ENCODE peak calls at places on chromosome 15, in nine cellular contexts. Q is foreskin fibroblast, J is AG10803, I is BE2C, W is transverse colon, F is kidney, C is sigmoid colon, Z is ovary, R is GM23338. O is an unnamed sample.

GRCh38 chr15:63539517-63539916 is 35.1 kb downstream of the USP3 start:
- DNase-seq in Q (no peak), J (no peak), I (peak), F (no peak), W (peak), R (no peak), C (no peak), Z (no peak), O (no peak)

GRCh38 chr15:91338763-91339162 is 238.7 kb downstream of the SV2B start:
- DNase-seq in J (peak), Z (no peak), C (no peak), Q (no peak), R (peak), F (no peak), W (no peak), I (no peak), O (no peak)

GRCh38 chr15:28952666-28953491 is 67.1 kb downstream of the APBA2 start:
- DNase-seq in C (peak), Z (no peak), R (no peak), Q (no peak), F (no peak), W (no peak), J (no peak), I (no peak), O (no peak)

GRCh38 chr15:73244333-73244732 is 124.4 kb downstream of the HCN4 start:
- DNase-seq in J (no peak), R (peak), Q (no peak), F (no peak), I (no peak), C (no peak), Z (no peak), W (no peak), O (no peak)

GRCh38 chr15:37931321-37931720 is 3.1 kb upstream of the TMCO5A start:
- DNase-seq in W (no peak), Q (no peak), F (no peak), C (no peak), R (no peak), I (no peak), Z (no peak), J (peak), O (no peak)

GRCh38 chr15:96720656-96721055 is 390.2 kb downstream of the NR2F2 start:
- DNase-seq in W (no peak), F (no peak), Z (no peak), C (no peak), Q (no peak), I (no peak), J (no peak), R (no peak), O (no peak)

GRCh38 chr15:32956006-32956405 is 238.2 kb downstream of the GREM1 start:
- DNase-seq in Q (peak), F (no peak), C (no peak), I (no peak), Z (no peak), J (peak), W (no peak), R (peak), O (peak)

GRCh38 chr15:70636540-70637165 is 126.7 kb downstream of the UACA start:
- DNase-seq in J (peak), R (peak), F (no peak), Q (peak), C (no peak), W (no peak), I (peak), Z (peak), O (no peak)

GRCh38 chr15:38061856-38062649 is 127.6 kb downstream of the TMCO5A start:
- DNase-seq in Q (peak), I (no peak), W (no peak), C (no peak), Z (no peak), F (no peak), J (no peak), R (no peak), O (no peak)

GRCh38 chr15:23686466-23687142 is 501 bp downstream of the NDN start:
- DNase-seq in I (no peak), W (no peak), R (peak), Q (peak), C (no peak), Z (no peak), J (peak), F (peak), O (no peak)

GRCh38 chr15:96503276-96503675 is 172.8 kb downstream of the NR2F2 start:
- DNase-seq in F (no peak), I (no peak), Z (no peak), R (no peak), C (no peak), Q (no peak), W (no peak), J (no peak), O (no peak)

GRCh38 chr15:87155771-87156170 is 1076.1 kb downstream of the AGBL1 start:
- DNase-seq in Q (no peak), F (no peak), I (no peak), W (no peak), J (peak), C (no peak), R (no peak), Z (no peak), O (no peak)

GRCh38 chr15:40379853-40380252 is 2.7 kb upstream of the KNSTRN start:
- DNase-seq in F (no peak), Z (no peak), R (no peak), J (peak), Q (peak), W (peak), I (no peak), C (peak), O (peak)

GRCh38 chr15:101126618-101127502 is 125.0 kb downstream of the CHSY1 start:
- DNase-seq in Z (no peak), W (no peak), F (peak), C (no peak), J (peak), R (no peak), Q (peak), I (peak), O (peak)

GRCh38 chr15:75684648-75685047 is 28.0 kb downstream of the CSPG4 start:
- DNase-seq in R (no peak), F (no peak), Q (no peak), W (no peak), Z (no peak), C (no peak), J (no peak), I (no peak), O (no peak)

GRCh38 chr15:52382647-52383046 is 87.0 kb upstream of the MYO5C start:
- DNase-seq in C (no peak), F (no peak), Q (no peak), R (no peak), Z (no peak), J (no peak), W (no peak), I (no peak), O (no peak)

GRCh38 chr15:52379395-52380111 is 83.9 kb upstream of the MYO5C start:
- DNase-seq in J (no peak), W (no peak), R (no peak), C (no peak), F (no peak), Z (no peak), Q (no peak), I (no peak), O (no peak)

GRCh38 chr15:52383100-52383588 is 87.5 kb upstream of the MYO5C start:
- DNase-seq in W (no peak), Q (no peak), Z (no peak), I (no peak), C (no peak), J (no peak), F (no peak), R (no peak), O (no peak)

DNA sequence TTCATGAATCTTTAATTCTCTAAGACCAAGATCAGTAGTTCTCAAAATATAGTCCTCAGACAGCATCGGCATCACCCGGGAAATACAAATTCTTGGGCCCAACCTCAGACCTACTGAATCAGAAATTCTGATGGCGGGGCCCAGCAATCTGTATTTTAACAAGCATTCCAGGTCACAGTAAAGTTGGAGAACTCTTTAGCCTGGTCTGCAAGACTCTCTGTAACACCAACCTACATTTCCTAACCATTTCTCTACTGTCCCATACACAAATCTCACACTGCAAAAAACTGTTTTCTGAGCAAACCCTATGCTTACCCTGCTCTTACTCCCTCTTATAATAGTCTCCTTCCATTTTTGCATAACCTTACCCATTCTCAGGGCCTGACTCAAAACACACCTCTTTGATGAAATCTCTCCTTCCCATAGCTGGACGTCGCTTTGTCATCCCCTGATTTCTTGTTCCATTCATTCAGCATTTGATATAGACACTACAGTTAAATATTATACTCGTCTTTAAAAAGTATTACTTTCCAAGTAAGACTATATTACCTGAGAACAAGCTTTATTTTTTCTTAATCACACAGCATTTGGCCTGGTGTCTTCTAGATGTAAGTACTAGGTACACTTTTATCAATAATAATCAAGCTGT is 83.3 kb upstream of the MYO5C start:
- DNase-seq in C (no peak), F (no peak), Q (no peak), W (no peak), I (no peak), R (no peak), Z (no peak), J (no peak), O (no peak)
- H3K4me3 ChIP-seq in C (no peak), F (no peak), Q (no peak), W (no peak), I (no peak), R (no peak), Z (no peak), J (no peak), O (no peak)

GRCh38 chr15:64851503-64851840 is 9.8 kb downstream of the PLEKHO2 start:
- DNase-seq in R (peak), I (no peak), W (peak), F (peak), Q (peak), C (peak), Z (peak), J (peak), O (no peak)
- H3K4me3 ChIP-seq in R (peak), I (no peak), W (no peak), F (no peak), Q (no peak), C (no peak), Z (no peak), J (peak), O (no peak)

GRCh38 chr15:94259121-94259776 is 27.9 kb downstream of the MCTP2 start:
- DNase-seq in R (no peak), Z (no peak), C (no peak), F (no peak), W (no peak), I (no peak), Q (peak), J (peak), O (no peak)

GRCh38 chr15:94259863-94260262 is 28.5 kb downstream of the MCTP2 start:
- DNase-seq in Q (no peak), J (no peak), I (no peak), C (no peak), F (no peak), W (no peak), Z (no peak), R (no peak), O (no peak)

GRCh38 chr15:94265009-94265408 is 33.6 kb downstream of the MCTP2 start:
- DNase-seq in I (no peak), Z (no peak), R (no peak), F (no peak), Q (peak), W (no peak), C (no peak), J (no peak), O (no peak)

GRCh38 chr15:94263341-94264273 is 32.2 kb downstream of the MCTP2 start:
- DNase-seq in F (no peak), J (peak), I (no peak), C (no peak), Z (no peak), Q (peak), W (no peak), R (no peak), O (no peak)

GRCh38 chr15:94262201-94262600 is 30.8 kb downstream of the MCTP2 start:
- DNase-seq in R (no peak), Q (no peak), C (no peak), J (no peak), I (no peak), F (no peak), W (no peak), Z (no peak), O (no peak)
- H3K4me3 ChIP-seq in R (no peak), Q (no peak), C (no peak), J (no peak), I (no peak), F (no peak), W (no peak), Z (no peak), O (no peak)

GRCh38 chr15:62165029-62165792 is at the start of gene C2CD4B:
- DNase-seq in Q (peak), J (no peak), Z (peak), F (peak), W (peak), R (peak), I (no peak), C (no peak), O (no peak)
- H3K4me3 ChIP-seq in Q (no peak), J (no peak), Z (peak), F (peak), W (peak), R (peak), I (peak), C (peak), O (peak)

GRCh38 chr15:99433757-99434211 is 132.0 kb upstream of the MEF2A start:
- DNase-seq in Z (no peak), I (peak), J (no peak), F (peak), R (no peak), C (peak), Q (no peak), W (no peak), O (no peak)

GRCh38 chr15:99435138-99435695 is 130.6 kb upstream of the MEF2A start:
- DNase-seq in Q (no peak), W (peak), F (peak), C (peak), J (no peak), R (no peak), Z (no peak), I (no peak), O (no peak)

GRCh38 chr15:99435761-99436346 is 129.9 kb upstream of the MEF2A start:
- DNase-seq in Q (peak), I (peak), F (no peak), R (no peak), Z (no peak), C (peak), W (peak), J (peak), O (no peak)

GRCh38 chr15:99433026-99433756 is 132.6 kb upstream of the MEF2A start:
- DNase-seq in W (peak), F (peak), J (no peak), I (peak), Q (no peak), C (peak), R (no peak), Z (no peak), O (no peak)

DNA sequence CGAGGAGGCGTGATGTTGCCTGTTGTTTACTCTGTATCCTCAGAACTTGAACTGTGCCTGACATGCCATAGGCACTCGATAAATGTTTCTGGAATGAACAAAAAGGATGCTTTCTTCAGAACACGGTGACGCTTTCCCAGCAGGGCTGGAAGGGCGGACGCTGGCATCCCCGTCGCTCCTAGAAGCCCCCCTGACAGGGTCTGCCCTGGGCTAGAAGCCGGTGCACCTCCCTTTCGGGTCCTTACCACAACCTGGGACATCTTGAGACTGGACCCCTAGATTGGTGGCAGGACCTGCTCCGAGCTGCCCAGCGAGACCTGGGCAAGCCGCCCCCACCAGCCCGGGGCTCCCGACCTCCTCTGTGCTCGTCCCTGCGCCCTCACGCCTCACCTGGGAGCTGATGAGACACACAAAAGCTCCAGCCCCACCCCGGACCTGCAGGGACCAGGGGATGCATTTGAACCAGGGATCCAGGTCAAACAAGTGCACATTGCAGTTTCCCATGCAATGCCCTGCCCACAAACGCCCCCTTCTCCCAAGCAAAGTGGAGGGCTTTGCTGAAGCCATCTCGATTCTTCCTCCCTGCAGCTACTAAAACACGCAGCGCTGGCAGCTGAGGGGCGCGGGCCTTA is 131.2 kb upstream of the MEF2A start:
- DNase-seq in J (no peak), C (peak), W (no peak), F (peak), Z (no peak), Q (no peak), I (peak), R (no peak), O (no peak)
- H3K4me3 ChIP-seq in J (no peak), C (no peak), W (no peak), F (no peak), Z (no peak), Q (no peak), I (no peak), R (no peak), O (no peak)

O was measured in skeletal muscle cell.